ENCODE peak calls at places on chromosome 19, in seven cellular contexts. One of them, this sample, is unnamed.

GRCh38 chr19:19774354-19775033 is 41.6 kb upstream of the ZNF14 start:
- DNase-seq in ascending aorta: no peak
- DNase-seq in A673: no peak
- DNase-seq in left lung: no peak
- DNase-seq in transverse colon: no peak
- DNase-seq in esophagus squamous epithelium: no peak
- DNase-seq in uterus: no peak
- DNase-seq in this sample: no peak

GRCh38 chr19:1848399-1849131 is at the start of gene REXO1:
- DNase-seq in ascending aorta: peak; percentile 97
- DNase-seq in A673: peak; percentile 97
- DNase-seq in left lung: peak; percentile 92
- DNase-seq in transverse colon: peak; percentile 98
- DNase-seq in esophagus squamous epithelium: peak; percentile 83
- DNase-seq in uterus: peak; percentile 96
- DNase-seq in this sample: peak; percentile 93

GRCh38 chr19:31270897-31271568 is 78.2 kb downstream of the TSHZ3 start:
- DNase-seq in ascending aorta: peak; percentile 48
- DNase-seq in A673: no peak
- DNase-seq in left lung: peak; percentile 13
- DNase-seq in transverse colon: no peak
- DNase-seq in esophagus squamous epithelium: no peak
- DNase-seq in uterus: peak; percentile 56
- DNase-seq in this sample: peak; percentile 50

GRCh38 chr19:55080121-55080914 is 4.6 kb downstream of the EPS8L1 start:
- DNase-seq in ascending aorta: no peak
- DNase-seq in A673: peak; percentile 91
- DNase-seq in left lung: peak; percentile 81
- DNase-seq in transverse colon: peak; percentile 91
- DNase-seq in esophagus squamous epithelium: no peak
- DNase-seq in uterus: peak; percentile 44
- DNase-seq in this sample: peak; percentile 67

GRCh38 chr19:41939861-41940442 is 11.7 kb upstream of the ERFL start:
- DNase-seq in ascending aorta: no peak
- DNase-seq in A673: peak; percentile 64
- DNase-seq in left lung: no peak
- DNase-seq in transverse colon: peak; percentile 62
- DNase-seq in esophagus squamous epithelium: no peak
- DNase-seq in uterus: no peak
- DNase-seq in this sample: no peak

GRCh38 chr19:34556500-34556899 is 74.9 kb downstream of the WTIP start:
- DNase-seq in ascending aorta: no peak
- DNase-seq in A673: peak; percentile 53
- DNase-seq in left lung: no peak
- DNase-seq in transverse colon: peak; percentile 18
- DNase-seq in esophagus squamous epithelium: no peak
- DNase-seq in uterus: no peak
- DNase-seq in this sample: peak; percentile 9

GRCh38 chr19:20271215-20271926 is 104.4 kb downstream of the ZNF486 start:
- DNase-seq in ascending aorta: no peak
- DNase-seq in A673: no peak
- DNase-seq in left lung: no peak
- DNase-seq in transverse colon: no peak
- DNase-seq in esophagus squamous epithelium: no peak
- DNase-seq in uterus: no peak
- DNase-seq in this sample: no peak

GRCh38 chr19:31675187-31675913 is 326.1 kb upstream of the TSHZ3 start:
- DNase-seq in ascending aorta: no peak
- DNase-seq in A673: no peak
- DNase-seq in left lung: no peak
- DNase-seq in transverse colon: no peak
- DNase-seq in esophagus squamous epithelium: no peak
- DNase-seq in uterus: no peak
- DNase-seq in this sample: peak; percentile 24

GRCh38 chr19:2524840-2525723 is 49.2 kb downstream of the GADD45B start:
- DNase-seq in ascending aorta: peak; percentile 86
- DNase-seq in A673: peak; percentile 77
- DNase-seq in left lung: no peak
- DNase-seq in transverse colon: no peak
- DNase-seq in esophagus squamous epithelium: no peak
- DNase-seq in uterus: no peak
- DNase-seq in this sample: peak; percentile 60

GRCh38 chr19:32691291-32691951 is at the start of gene NUDT19:
- DNase-seq in ascending aorta: peak; percentile 91
- DNase-seq in A673: peak; percentile 88
- DNase-seq in left lung: peak; percentile 90
- DNase-seq in transverse colon: peak; percentile 90
- DNase-seq in esophagus squamous epithelium: no peak
- DNase-seq in uterus: peak; percentile 67
- DNase-seq in this sample: peak; percentile 77

GRCh38 chr19:18948075-18948975 is 7.3 kb upstream of the HOMER3 start:
- DNase-seq in ascending aorta: no peak
- DNase-seq in A673: no peak
- DNase-seq in left lung: no peak
- DNase-seq in transverse colon: no peak
- DNase-seq in esophagus squamous epithelium: no peak
- DNase-seq in uterus: no peak
- DNase-seq in this sample: no peak

GRCh38 chr19:31073485-31074221 is 275.6 kb downstream of the TSHZ3 start:
- DNase-seq in ascending aorta: no peak
- DNase-seq in A673: peak; percentile 74
- DNase-seq in left lung: no peak
- DNase-seq in transverse colon: no peak
- DNase-seq in esophagus squamous epithelium: no peak
- DNase-seq in uterus: no peak
- DNase-seq in this sample: peak; percentile 10

DNA sequence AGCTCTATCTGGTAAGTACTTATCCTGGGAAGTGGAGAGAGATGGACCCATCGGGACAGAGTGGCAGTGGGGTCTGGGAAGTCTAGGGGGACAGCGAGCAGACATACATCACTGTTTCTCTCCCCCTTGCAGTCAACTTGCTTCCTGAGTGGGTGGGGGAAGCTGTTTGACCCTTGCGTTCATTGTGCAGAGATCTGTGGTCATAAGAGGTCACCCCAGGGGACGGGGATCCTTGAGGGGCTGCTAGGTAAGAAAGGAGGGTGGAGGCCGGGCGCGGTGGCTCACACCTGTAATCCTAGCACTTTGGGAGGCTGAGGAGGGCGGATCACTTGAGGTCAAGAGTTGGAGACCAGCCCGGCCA is 474 bp downstream of the ARHGEF18 start:
- DNase-seq in ascending aorta: no peak
- DNase-seq in A673: no peak
- DNase-seq in left lung: no peak
- DNase-seq in transverse colon: no peak
- DNase-seq in esophagus squamous epithelium: no peak
- DNase-seq in uterus: no peak
- DNase-seq in this sample: no peak
- H3K4me3 ChIP-seq in ascending aorta: no peak overlapping the region
- H3K4me3 ChIP-seq in A673: no peak overlapping the region
- H3K4me3 ChIP-seq in left lung: no peak overlapping the region
- H3K4me3 ChIP-seq in transverse colon: peak overlapping the region; percentile 28
- H3K4me3 ChIP-seq in esophagus squamous epithelium: peak overlapping the region; percentile 7
- H3K4me3 ChIP-seq in uterus: no peak overlapping the region
- H3K4me3 ChIP-seq in this sample: no peak overlapping the region

GRCh38 chr19:23436944-23437343 is 41.7 kb upstream of the ZNF91 start:
- DNase-seq in ascending aorta: no peak
- DNase-seq in A673: no peak
- DNase-seq in left lung: no peak
- DNase-seq in transverse colon: no peak
- DNase-seq in esophagus squamous epithelium: no peak
- DNase-seq in uterus: no peak
- DNase-seq in this sample: no peak
- TF ChIP-seq CTCF in ascending aorta: no peak
- TF ChIP-seq CTCF in A673: peak; percentile 14
- TF ChIP-seq CTCF in left lung: no peak
- TF ChIP-seq CTCF in transverse colon: peak; percentile 19
- TF ChIP-seq CTCF in esophagus squamous epithelium: no peak
- TF ChIP-seq CTCF in uterus: no peak
- TF ChIP-seq CTCF in this sample: peak; percentile 43

GRCh38 chr19:47512948-47513319 is 1.9 kb downstream of the NAPA start:
- DNase-seq in ascending aorta: no peak
- DNase-seq in A673: no peak
- DNase-seq in left lung: no peak
- DNase-seq in transverse colon: no peak
- DNase-seq in esophagus squamous epithelium: no peak
- DNase-seq in uterus: no peak
- DNase-seq in this sample: no peak

GRCh38 chr19:47510516-47511127 is 4.2 kb downstream of the NAPA start:
- DNase-seq in ascending aorta: no peak
- DNase-seq in A673: no peak
- DNase-seq in left lung: no peak
- DNase-seq in transverse colon: no peak
- DNase-seq in esophagus squamous epithelium: no peak
- DNase-seq in uterus: no peak
- DNase-seq in this sample: no peak

GRCh38 chr19:47511128-47511517 is 3.7 kb downstream of the NAPA start:
- DNase-seq in ascending aorta: no peak
- DNase-seq in A673: no peak
- DNase-seq in left lung: no peak
- DNase-seq in transverse colon: no peak
- DNase-seq in esophagus squamous epithelium: no peak
- DNase-seq in uterus: peak; percentile 82
- DNase-seq in this sample: no peak

GRCh38 chr19:47511681-47512080 is 3.2 kb downstream of the NAPA start:
- DNase-seq in ascending aorta: no peak
- DNase-seq in A673: no peak
- DNase-seq in left lung: no peak
- DNase-seq in transverse colon: no peak
- DNase-seq in esophagus squamous epithelium: no peak
- DNase-seq in uterus: peak; percentile 63
- DNase-seq in this sample: peak; percentile 61

DNA sequence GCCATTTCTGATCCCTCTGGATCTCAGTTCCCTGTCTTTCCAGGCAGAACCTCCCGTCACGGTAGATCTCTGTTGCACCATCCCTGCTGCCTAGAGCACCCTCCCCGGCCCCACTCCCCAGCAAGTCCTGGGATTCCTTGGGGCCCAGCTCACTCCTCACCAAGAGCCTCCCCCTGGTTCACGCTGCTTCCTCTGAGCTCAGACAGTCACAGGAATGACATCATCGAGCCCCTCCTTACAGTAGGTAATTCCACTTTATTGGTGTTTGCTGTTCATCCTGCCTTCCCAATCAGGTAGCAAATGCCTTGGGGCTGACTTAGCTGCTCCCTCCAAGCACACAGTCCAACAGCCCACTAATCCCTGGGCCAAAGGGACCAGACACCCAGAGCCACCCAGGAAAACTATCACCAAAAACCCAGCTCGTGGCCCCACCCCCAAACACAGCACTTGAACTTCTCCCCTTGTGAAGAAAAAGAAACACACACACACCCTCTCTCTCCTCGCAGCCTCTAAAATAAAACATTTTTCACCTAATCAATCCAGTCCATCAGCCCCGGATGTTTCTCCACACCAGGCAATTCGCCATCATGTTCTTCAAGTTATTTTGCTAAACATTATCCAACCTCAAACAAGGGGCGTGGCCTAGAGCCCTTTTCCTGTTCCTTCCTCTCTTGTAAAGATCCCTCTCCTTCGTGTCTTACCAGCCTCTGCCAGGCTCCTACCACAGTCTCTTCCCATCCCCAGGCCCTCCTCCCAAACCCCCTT is 2.5 kb downstream of the NAPA start:
- DNase-seq in ascending aorta: no peak
- DNase-seq in A673: no peak
- DNase-seq in left lung: peak; percentile 65
- DNase-seq in transverse colon: peak; percentile 77
- DNase-seq in esophagus squamous epithelium: no peak
- DNase-seq in uterus: no peak
- DNase-seq in this sample: peak; percentile 45
- H3K4me3 ChIP-seq in ascending aorta: peak overlapping the region; percentile 84
- H3K4me3 ChIP-seq in A673: no peak overlapping the region
- H3K4me3 ChIP-seq in left lung: no peak overlapping the region
- H3K4me3 ChIP-seq in transverse colon: peak overlapping the region; percentile 95
- H3K4me3 ChIP-seq in esophagus squamous epithelium: peak overlapping the region; percentile 99
- H3K4me3 ChIP-seq in uterus: peak overlapping the region; percentile 85
- H3K4me3 ChIP-seq in this sample: peak overlapping the region; percentile 40

GRCh38 chr19:3767050-3767449 is 4.6 kb downstream of the MRPL54 start:
- DNase-seq in ascending aorta: no peak
- DNase-seq in A673: no peak
- DNase-seq in left lung: no peak
- DNase-seq in transverse colon: no peak
- DNase-seq in esophagus squamous epithelium: no peak
- DNase-seq in uterus: no peak
- DNase-seq in this sample: no peak
- TF ChIP-seq CTCF in ascending aorta: no peak
- TF ChIP-seq CTCF in A673: no peak
- TF ChIP-seq CTCF in left lung: no peak
- TF ChIP-seq CTCF in transverse colon: no peak
- TF ChIP-seq CTCF in esophagus squamous epithelium: no peak
- TF ChIP-seq CTCF in uterus: no peak
- TF ChIP-seq CTCF in this sample: no peak

GRCh38 chr19:47225746-47226425 is 5.1 kb downstream of the BBC3 start:
- DNase-seq in ascending aorta: peak; percentile 92
- DNase-seq in A673: peak; percentile 94
- DNase-seq in left lung: peak; percentile 88
- DNase-seq in transverse colon: peak; percentile 93
- DNase-seq in esophagus squamous epithelium: no peak
- DNase-seq in uterus: peak; percentile 92
- DNase-seq in this sample: peak; percentile 90
- H3K4me3 ChIP-seq in ascending aorta: peak overlapping the region; percentile 88
- H3K4me3 ChIP-seq in A673: peak overlapping the region; percentile 52
- H3K4me3 ChIP-seq in left lung: peak overlapping the region; percentile 26
- H3K4me3 ChIP-seq in transverse colon: peak overlapping the region; percentile 96
- H3K4me3 ChIP-seq in esophagus squamous epithelium: peak overlapping the region; percentile 54
- H3K4me3 ChIP-seq in uterus: peak overlapping the region; percentile 100
- H3K4me3 ChIP-seq in this sample: peak overlapping the region; percentile 97

This sample was measured in choroid plexus epithelial cell.